ENCODE peak calls at places on chromosomes 5 and 9, in seven cellular contexts. F, K, R, V, L, U and Q are unnamed samples.

GRCh38 chr5:68057186-68057585 is 158.4 kb upstream of the PIK3R1 start:
- DNase-seq in F (no peak), K (no peak), R (no peak), V (no peak), L (no peak), U (no peak), Q (no peak)

GRCh38 chr9:122265265-122265900 is 701 bp downstream of the MRRF start:
- DNase-seq in F (no peak), K (no peak), R (no peak), V (peak), L (no peak), U (no peak), Q (no peak)

GRCh38 chr5:91820874-91821273 is 437.8 kb upstream of the ARRDC3 start:
- DNase-seq in F (no peak), K (no peak), R (no peak), V (no peak), L (no peak), U (no peak), Q (no peak)

GRCh38 chr5:165209101-165209727 is 1703.8 kb downstream of the MAT2B start:
- DNase-seq in F (no peak), K (no peak), R (no peak), V (peak), L (no peak), U (no peak), Q (peak)

GRCh38 chr5:98774192-98775046 is 956 bp downstream of the RGMB start:
- DNase-seq in F (peak), K (peak), R (peak), V (peak), L (peak), U (peak), Q (peak)

GRCh38 chr9:107847977-107848376 is 358.4 kb upstream of the KLF4 start:
- DNase-seq in F (no peak), K (no peak), R (no peak), V (peak), L (no peak), U (no peak), Q (peak)

GRCh38 chr9:127209948-127210621 is 54.5 kb upstream of the GARNL3 start:
- DNase-seq in F (peak), K (no peak), R (peak), V (no peak), L (no peak), U (no peak), Q (no peak)

GRCh38 chr5:111719773-111720172 is 37.2 kb downstream of the NREP start:
- DNase-seq in F (no peak), K (no peak), R (no peak), V (no peak), L (no peak), U (no peak), Q (no peak)

GRCh38 chr5:157612071-157612476 is 36.5 kb upstream of the ADAM19 start:
- DNase-seq in F (no peak), K (no peak), R (no peak), V (no peak), L (no peak), U (no peak), Q (peak)

GRCh38 chr5:7850241-7850532 is 746 bp downstream of the CFAP90 start:
- DNase-seq in F (peak), K (no peak), R (no peak), V (no peak), L (no peak), U (no peak), Q (no peak)

GRCh38 chr5:120678279-120678678 is 214.2 kb downstream of the PRR16 start:
- DNase-seq in F (no peak), K (no peak), R (no peak), V (peak), L (no peak), U (no peak), Q (no peak)

GRCh38 chr9:98231770-98232478 is 23.5 kb downstream of the TBC1D2 start:
- DNase-seq in F (no peak), K (no peak), R (no peak), V (peak), L (no peak), U (no peak), Q (peak)

DNA sequence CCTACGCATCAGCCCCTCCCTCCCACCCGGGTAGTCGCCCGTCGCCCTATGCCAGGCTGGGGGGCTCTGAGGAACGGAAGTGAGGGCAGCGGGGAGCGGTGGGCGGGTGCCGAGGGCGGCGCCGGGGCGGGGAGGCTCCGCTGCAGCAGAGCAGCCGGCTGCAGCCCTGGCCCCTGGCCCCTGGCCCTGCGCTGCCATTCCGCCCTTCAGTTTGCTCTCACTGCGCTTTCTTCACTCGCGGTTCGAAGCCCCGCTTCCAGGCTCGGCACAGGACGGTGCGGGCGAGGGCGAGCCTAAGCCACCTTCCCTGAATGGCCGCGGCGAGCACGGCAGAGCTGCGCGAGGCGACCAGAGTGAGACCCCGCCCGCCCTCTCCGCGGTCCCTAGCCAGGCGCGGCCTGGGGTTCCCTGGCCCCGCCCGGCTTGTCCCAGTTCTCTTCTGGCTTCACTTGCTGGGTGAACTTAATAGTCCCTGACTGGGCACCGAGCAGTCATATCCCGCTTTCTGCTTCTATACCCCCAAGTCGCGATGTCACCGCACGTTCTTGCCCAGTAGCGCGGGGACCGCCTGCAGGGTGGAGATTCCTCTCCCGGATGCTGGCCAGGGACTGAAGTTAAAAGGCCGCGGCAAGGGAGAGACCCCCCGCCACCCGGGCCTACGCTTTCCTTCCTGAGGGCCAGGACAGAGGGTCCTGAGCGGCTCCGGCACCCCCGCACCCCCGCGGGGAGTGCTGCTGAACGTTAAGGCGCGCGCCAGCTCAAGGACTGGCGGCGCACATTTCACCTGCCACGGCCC is 618 bp upstream of the TRIM36 start:
- DNase-seq in F (no peak), K (no peak), R (peak), V (peak), L (no peak), U (no peak), Q (no peak)
- H3K27ac ChIP-seq in F (no peak), K (no peak), R (peak), V (no peak), L (peak), U (no peak), Q (peak)

GRCh38 chr5:17620627-17621026 is 10.4 kb downstream of the TAF11L12 start:
- DNase-seq in F (no peak), K (no peak), R (peak), V (no peak), L (no peak), U (no peak), Q (no peak)
- TF ChIP-seq CTCF in F (no peak), K (no peak), R (no peak), V (no peak), L (no peak), U (no peak), Q (no peak)

GRCh38 chr5:38722918-38723317 is 122.9 kb upstream of the OSMR start:
- DNase-seq in F (no peak), K (no peak), R (peak), V (no peak), L (no peak), U (no peak), Q (no peak)
- H3K27ac ChIP-seq in F (no peak), K (no peak), R (no peak), V (no peak), L (no peak), U (no peak), Q (no peak)

GRCh38 chr9:29211003-29211584 is 1637.8 kb upstream of the C9orf72 start:
- DNase-seq in F (no peak), K (no peak), R (no peak), V (no peak), L (no peak), U (no peak), Q (no peak)

GRCh38 chr9:29209748-29210276 is 1636.5 kb upstream of the C9orf72 start:
- DNase-seq in F (no peak), K (no peak), R (no peak), V (no peak), L (no peak), U (no peak), Q (no peak)

GRCh38 chr9:29212590-29213373 is 1639.5 kb upstream of the C9orf72 start:
- DNase-seq in F (peak), K (no peak), R (peak), V (no peak), L (no peak), U (no peak), Q (peak)

GRCh38 chr9:29213374-29214161 is 1640.3 kb upstream of the C9orf72 start:
- DNase-seq in F (no peak), K (no peak), R (peak), V (no peak), L (no peak), U (no peak), Q (peak)

DNA sequence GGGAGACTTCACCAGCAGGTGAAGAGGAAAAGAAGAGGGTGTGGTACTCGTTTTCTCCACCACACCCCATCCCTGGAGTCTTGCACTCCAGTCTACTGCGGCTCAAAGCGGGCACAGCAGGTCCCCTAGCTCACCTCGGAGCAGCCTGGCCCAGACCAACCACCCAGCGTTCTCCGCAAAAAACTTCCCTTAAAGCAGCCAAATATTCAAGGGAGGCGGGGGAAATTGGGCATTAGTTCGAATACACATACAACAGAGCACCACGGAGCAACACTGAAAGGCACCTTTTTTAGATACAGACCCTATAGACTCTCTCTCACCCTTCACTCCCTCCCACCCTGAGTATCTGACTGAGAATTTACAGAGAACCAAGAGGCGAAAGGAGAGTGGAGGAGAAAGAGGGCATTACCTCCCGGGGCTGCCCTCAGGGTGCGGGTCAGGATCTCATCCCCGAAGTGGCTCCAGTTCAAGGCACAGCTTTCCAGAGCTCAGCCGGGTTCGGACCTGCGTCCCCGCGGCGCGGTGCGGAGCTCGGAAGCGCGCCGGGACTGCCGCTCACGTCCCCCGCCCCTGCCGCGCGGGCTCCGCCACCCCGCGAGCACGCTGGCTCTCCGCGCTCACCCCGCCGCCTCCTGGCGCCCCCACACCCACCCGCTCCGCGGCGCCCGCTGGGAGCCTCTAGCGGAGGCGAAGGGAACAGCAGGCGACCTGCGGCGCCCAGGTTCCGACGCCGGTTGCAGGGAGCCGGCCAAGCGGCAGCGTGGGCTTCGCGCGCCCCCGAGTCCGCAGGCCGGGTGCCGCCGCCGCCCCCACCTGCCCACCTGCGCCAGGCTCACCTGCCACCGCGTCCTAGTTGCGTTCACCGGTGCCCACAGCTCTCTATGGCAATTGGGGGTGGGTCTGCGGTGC is 1638.7 kb upstream of the C9orf72 start:
- DNase-seq in F (peak), K (no peak), R (peak), V (no peak), L (no peak), U (no peak), Q (peak)
- TF ChIP-seq CTCF in F (peak), K (peak), R (peak), V (peak), L (no peak), U (peak), Q (peak)

DNA sequence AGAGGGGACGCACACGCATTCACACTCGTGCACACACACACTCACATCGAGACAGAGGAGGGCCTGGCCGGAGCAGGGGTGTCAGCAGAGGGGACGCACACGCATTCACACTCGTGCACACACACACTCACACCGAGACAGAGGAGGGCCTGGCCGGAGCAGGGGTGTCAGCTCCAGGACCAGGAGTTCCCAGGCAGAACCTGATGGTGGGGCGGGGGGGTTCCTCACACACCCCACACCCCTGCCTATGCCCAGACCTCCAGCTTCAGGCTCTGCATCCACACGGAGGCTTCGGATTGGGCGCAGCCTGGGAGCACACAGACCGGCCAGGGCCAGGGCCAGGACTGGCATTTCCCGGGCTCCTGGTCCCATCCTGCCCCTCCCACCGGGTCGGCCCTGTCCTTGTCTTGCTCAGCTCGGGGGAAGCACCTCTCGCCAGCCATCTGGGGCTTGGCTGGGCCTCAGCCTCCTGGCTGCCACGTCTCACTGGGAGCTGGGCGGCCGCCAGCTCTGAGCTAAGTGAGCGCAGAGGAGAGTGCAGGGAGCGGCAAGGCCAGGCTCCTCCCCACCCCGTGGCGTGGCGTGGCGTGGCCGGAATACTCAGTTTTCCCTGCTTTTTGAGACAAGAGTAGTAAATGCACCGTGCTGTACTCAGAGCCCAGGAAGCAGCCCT is 31.3 kb downstream of the ADAMTS2 start:
- DNase-seq in F (peak), K (peak), R (peak), V (peak), L (peak), U (no peak), Q (no peak)
- H3K27ac ChIP-seq in F (peak), K (peak), R (no peak), V (peak), L (peak), U (no peak), Q (no peak)

GRCh38 chr9:5321058-5321457 is 16.5 kb upstream of the RLN2 start:
- DNase-seq in F (no peak), K (no peak), R (no peak), V (peak), L (no peak), U (no peak), Q (no peak)
- TF ChIP-seq CTCF in F (no peak), K (no peak), R (no peak), V (peak), L (no peak), U (no peak), Q (no peak)

GRCh38 chr9:37060821-37061220 is 26.8 kb upstream of the PAX5 start:
- DNase-seq in F (no peak), K (no peak), R (no peak), V (no peak), L (no peak), U (no peak), Q (no peak)

GRCh38 chr9:37053684-37054512 is 19.8 kb upstream of the PAX5 start:
- DNase-seq in F (no peak), K (no peak), R (no peak), V (no peak), L (no peak), U (no peak), Q (no peak)

GRCh38 chr9:37056521-37056920 is 22.5 kb upstream of the PAX5 start:
- DNase-seq in F (no peak), K (no peak), R (no peak), V (no peak), L (no peak), U (no peak), Q (no peak)

GRCh38 chr9:37054513-37054776 is 20.4 kb upstream of the PAX5 start:
- DNase-seq in F (no peak), K (no peak), R (no peak), V (no peak), L (no peak), U (no peak), Q (no peak)

DNA sequence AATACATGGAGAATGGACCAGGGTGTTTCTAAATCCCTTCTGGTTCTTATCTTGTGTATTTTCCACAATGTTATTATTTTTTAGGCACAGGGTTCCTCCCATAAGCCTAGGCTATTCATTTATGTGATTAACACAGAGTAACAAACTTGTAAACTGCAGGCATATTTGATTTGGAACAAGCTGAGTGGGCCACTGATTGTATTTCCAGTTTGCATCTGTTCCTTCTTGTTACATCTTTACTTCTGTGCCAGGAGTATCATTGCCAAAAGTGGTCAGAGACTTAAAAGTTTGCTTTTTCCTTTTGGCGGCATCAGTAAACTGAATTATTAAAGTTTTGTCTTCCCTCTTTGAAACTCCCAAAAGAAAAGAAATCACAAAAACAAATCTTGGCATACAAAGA is 22.0 kb upstream of the PAX5 start:
- DNase-seq in F (no peak), K (no peak), R (no peak), V (no peak), L (no peak), U (no peak), Q (no peak)
- H3K27ac ChIP-seq in F (no peak), K (no peak), R (no peak), V (no peak), L (no peak), U (no peak), Q (no peak)

DNA sequence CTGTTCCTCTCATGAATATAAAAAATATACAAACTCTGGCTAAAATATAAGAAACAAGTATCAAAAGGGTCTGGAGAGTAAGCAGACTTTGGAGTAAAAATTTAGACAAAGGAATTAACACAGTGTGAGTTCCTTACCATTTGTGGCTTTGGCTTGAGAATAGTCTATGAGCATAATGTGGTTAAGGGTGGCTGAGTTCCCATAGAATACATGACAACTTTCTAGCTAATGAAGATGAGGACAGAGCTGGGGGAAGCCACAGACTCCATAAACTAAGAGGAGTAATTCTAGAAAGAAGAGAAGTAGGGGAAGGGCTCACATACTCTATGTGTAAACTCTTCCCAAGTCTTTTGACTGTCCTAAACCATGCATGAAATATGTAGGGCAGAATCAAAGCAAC is 79.4 kb downstream of the CAAP1 start:
- DNase-seq in F (no peak), K (no peak), R (no peak), V (no peak), L (no peak), U (no peak), Q (no peak)
- TF ChIP-seq CTCF in F (no peak), K (no peak), R (no peak), V (no peak), L (no peak), U (no peak), Q (no peak)

GRCh38 chr5:39226100-39226451 is 6.7 kb upstream of the FYB1 start:
- DNase-seq in F (no peak), K (no peak), R (no peak), V (no peak), L (no peak), U (no peak), Q (no peak)
- H3K27ac ChIP-seq in F (no peak), K (no peak), R (no peak), V (no peak), L (no peak), U (no peak), Q (no peak)

GRCh38 chr5:181190711-181191525 is 14.1 kb downstream of the TRIM7 start:
- DNase-seq in F (peak), K (no peak), R (peak), V (no peak), L (no peak), U (no peak), Q (no peak)
- TF ChIP-seq CTCF in F (peak), K (peak), R (no peak), V (peak), L (no peak), U (peak), Q (peak)